ENCODE peak calls at places on chromosome 17, in nine cellular contexts. Q is CD4-positive, alpha-beta memory T cell; L is mesendoderm; B is ascending aorta; A is ovary; N is transverse colon; E is sigmoid colon; G is A673; T is PC-3. S is an unnamed sample.

GRCh38 chr17:79185671-79186070 is 111.0 kb downstream of the ENGASE start:
- DNase-seq in Q (no peak), L (no peak), B (no peak), A (no peak), N (no peak), E (no peak), G (no peak), T (no peak), S (no peak)

GRCh38 chr17:81905424-81905875 is 3.4 kb downstream of the NPB start:
- DNase-seq in Q (no peak), L (no peak), B (no peak), A (no peak), N (no peak), E (no peak), G (no peak), T (no peak), S (no peak)

GRCh38 chr17:78991017-78991783 is 11.5 kb upstream of the LGALS3BP start:
- DNase-seq in Q (no peak), L (no peak), B (peak; percentile 56), A (no peak), N (no peak), E (peak; percentile 61), G (no peak), T (no peak), S (no peak)

GRCh38 chr17:72370819-72371218 is 250.0 kb downstream of the SOX9 start:
- DNase-seq in Q (no peak), L (no peak), B (no peak), A (no peak), N (no peak), E (no peak), G (no peak), T (peak; percentile 86), S (no peak)

GRCh38 chr17:49180303-49180702 is 30.1 kb downstream of the GNGT2 start:
- DNase-seq in Q (peak; percentile 57), L (peak; percentile 72), B (peak; percentile 72), A (no peak), N (peak; percentile 74), E (peak; percentile 73), G (peak; percentile 87), T (peak; percentile 67), S (peak; percentile 83)

GRCh38 chr17:61469949-61470348 is 17.7 kb downstream of the TBX4 start:
- DNase-seq in Q (no peak), L (no peak), B (no peak), A (no peak), N (no peak), E (peak; percentile 15), G (no peak), T (no peak), S (no peak)

GRCh38 chr17:7323731-7324437 is 5.3 kb downstream of the NEURL4 start:
- DNase-seq in Q (peak; percentile 56), L (peak; percentile 68), B (peak; percentile 73), A (no peak), N (peak; percentile 65), E (peak; percentile 71), G (peak; percentile 62), T (peak; percentile 7), S (no peak)

GRCh38 chr17:66980896-66981295 is 16.4 kb downstream of the CACNG4 start:
- DNase-seq in Q (no peak), L (no peak), B (no peak), A (no peak), N (no peak), E (no peak), G (no peak), T (peak; percentile 64), S (no peak)

GRCh38 chr17:49218941-49219913 is 8.7 kb downstream of the ABI3 start:
- DNase-seq in Q (no peak), L (no peak), B (no peak), A (no peak), N (peak; percentile 56), E (no peak), G (no peak), T (no peak), S (no peak)

GRCh38 chr17:49968380-49969133 is 433 bp upstream of the DLX4 start:
- DNase-seq in Q (peak; percentile 69), L (peak; percentile 93), B (no peak), A (no peak), N (peak; percentile 63), E (no peak), G (peak; percentile 91), T (peak; percentile 71), S (peak; percentile 59)

GRCh38 chr17:8503368-8503767 is 67.7 kb downstream of the NDEL1 start:
- DNase-seq in Q (no peak), L (no peak), B (peak; percentile 84), A (no peak), N (no peak), E (no peak), G (no peak), T (no peak), S (no peak)

GRCh38 chr17:7508846-7509245 is 24.7 kb downstream of the POLR2A start:
- DNase-seq in Q (no peak), L (no peak), B (no peak), A (no peak), N (no peak), E (peak; percentile 46), G (no peak), T (no peak), S (no peak)

DNA sequence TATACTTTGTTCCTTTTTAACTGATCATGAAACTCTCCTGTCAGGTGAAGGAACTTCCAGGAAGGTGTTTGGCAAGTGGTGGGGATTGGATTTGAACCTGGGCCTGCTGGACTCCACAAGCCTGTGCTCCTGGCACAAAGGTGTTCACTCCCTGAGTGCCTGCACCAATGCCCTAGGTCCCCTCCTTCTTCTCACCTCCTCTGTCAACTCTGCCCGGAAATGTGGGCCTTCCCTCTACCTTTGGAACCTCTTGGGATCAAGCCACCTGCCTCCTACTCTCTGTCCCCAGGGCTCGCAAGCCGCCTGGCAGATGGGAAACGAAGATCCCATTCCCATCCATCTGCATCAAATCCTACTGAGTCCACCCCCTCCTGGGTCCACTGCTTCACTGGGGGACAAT is 40.0 kb downstream of the RTN4RL1 start:
- DNase-seq in Q (no peak), L (no peak), B (no peak), A (no peak), N (no peak), E (no peak), G (no peak), T (no peak), S (no peak)
- H3K4me3 ChIP-seq in Q (no peak overlapping the region), L (no peak overlapping the region), B (no peak overlapping the region), A (no peak overlapping the region), N (no peak overlapping the region), E (no peak overlapping the region), G (no peak overlapping the region), T (no peak overlapping the region), S (no peak overlapping the region)

DNA sequence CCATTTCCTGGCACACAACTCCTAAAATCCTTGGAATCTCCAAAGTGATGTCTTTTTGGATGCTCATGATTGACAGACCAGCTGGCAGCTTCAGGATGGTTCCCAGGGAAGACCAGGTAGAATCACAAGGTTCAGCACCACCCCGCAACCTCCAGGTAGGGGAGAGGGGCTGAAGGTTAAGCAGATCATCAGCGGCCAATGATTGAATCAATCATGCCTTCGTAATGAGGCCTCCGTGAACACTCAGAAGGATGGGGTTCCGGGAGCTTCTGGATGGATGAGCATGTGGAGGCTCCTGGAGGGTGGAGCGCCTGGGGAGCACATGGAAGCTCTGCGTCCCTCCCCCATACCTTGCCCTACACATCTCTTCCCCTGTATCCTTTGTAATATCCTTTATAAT is 185.9 kb downstream of the SEC14L1 start:
- DNase-seq in Q (no peak), L (no peak), B (peak; percentile 52), A (peak; percentile 8), N (no peak), E (peak; percentile 56), G (no peak), T (no peak), S (no peak)
- H3K4me1 ChIP-seq in Q (peaks cover 66% of the 10 kb centered on the region), L (peaks cover 3% of the 10 kb centered on the region), B (peaks cover 30% of the 10 kb centered on the region), A (peaks cover 22% of the 10 kb centered on the region), N (peaks cover 67% of the 10 kb centered on the region), E (peaks cover 84% of the 10 kb centered on the region), G (peaks cover 43% of the 10 kb centered on the region), T (peaks cover 52% of the 10 kb centered on the region), S (peaks cover 20% of the 10 kb centered on the region)

GRCh38 chr17:44451832-44452231 is 51.4 kb downstream of the GPATCH8 start:
- DNase-seq in Q (no peak), L (no peak), B (no peak), A (no peak), N (no peak), E (no peak), G (no peak), T (no peak), S (no peak)
- H3K27ac ChIP-seq in Q (no peak overlapping the region), L (no peak overlapping the region), B (no peak overlapping the region), A (no peak overlapping the region), N (no peak overlapping the region), E (no peak overlapping the region), G (no peak overlapping the region), T (no peak overlapping the region), S (no peak overlapping the region)

GRCh38 chr17:2778489-2778888 is 17.7 kb upstream of the RAP1GAP2 start:
- DNase-seq in Q (no peak), L (no peak), B (no peak), A (no peak), N (no peak), E (no peak), G (no peak), T (no peak), S (no peak)

GRCh38 chr17:2779545-2779944 is 16.7 kb upstream of the RAP1GAP2 start:
- DNase-seq in Q (no peak), L (no peak), B (no peak), A (no peak), N (no peak), E (no peak), G (no peak), T (no peak), S (no peak)

GRCh38 chr17:2776589-2777241 is 19.5 kb upstream of the RAP1GAP2 start:
- DNase-seq in Q (no peak), L (peak; percentile 33), B (no peak), A (no peak), N (peak; percentile 24), E (no peak), G (no peak), T (no peak), S (no peak)

GRCh38 chr17:2780256-2780655 is 16.0 kb upstream of the RAP1GAP2 start:
- DNase-seq in Q (no peak), L (no peak), B (no peak), A (no peak), N (no peak), E (no peak), G (no peak), T (no peak), S (no peak)

GRCh38 chr17:2777242-2777867 is 18.9 kb upstream of the RAP1GAP2 start:
- DNase-seq in Q (no peak), L (peak; percentile 44), B (no peak), A (no peak), N (no peak), E (no peak), G (no peak), T (no peak), S (no peak)
- H3K4me3 ChIP-seq in Q (peak overlapping the region; percentile 43), L (no peak overlapping the region), B (no peak overlapping the region), A (no peak overlapping the region), N (peak overlapping the region; percentile 46), E (no peak overlapping the region), G (peak overlapping the region; percentile 26), T (peak overlapping the region; percentile 59), S (peak overlapping the region; percentile 39)

DNA sequence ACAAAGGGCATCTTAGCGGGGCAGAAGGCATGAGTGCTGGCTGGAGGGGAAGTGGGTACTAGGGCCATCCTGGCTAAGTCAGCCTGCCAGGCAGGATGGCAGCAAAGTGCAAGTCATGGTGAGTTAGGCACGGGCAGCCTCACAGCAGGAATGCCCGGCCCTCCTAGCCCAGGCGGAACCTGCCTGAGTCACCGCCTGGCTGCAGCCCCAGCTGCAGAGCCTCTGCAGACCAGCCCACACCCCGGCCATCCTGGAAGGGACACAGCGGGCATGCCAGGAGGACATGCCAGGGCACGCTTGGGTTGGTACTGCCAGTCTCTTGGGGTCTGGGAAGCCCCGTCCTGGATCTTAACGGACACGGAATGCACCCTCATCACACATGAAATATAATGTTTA is 4.9 kb upstream of the ALDH3A1 start:
- DNase-seq in Q (no peak), L (peak; percentile 61), B (peak; percentile 95), A (no peak), N (peak; percentile 80), E (peak; percentile 90), G (no peak), T (peak; percentile 99), S (no peak)
- H3K4me1 ChIP-seq in Q (no peaks in the 10 kb centered on the region), L (peaks cover 3% of the 10 kb centered on the region), B (peaks cover 10% of the 10 kb centered on the region), A (no peaks in the 10 kb centered on the region), N (peaks cover 20% of the 10 kb centered on the region), E (peaks cover 26% of the 10 kb centered on the region), G (no peaks in the 10 kb centered on the region), T (peaks cover 50% of the 10 kb centered on the region), S (no peaks in the 10 kb centered on the region)

S was measured in SJCRH30.